ENCODE peak calls at places on chromosomes 2 and 18, in seven cellular contexts. One of them, this sample, is unnamed.

GRCh38 chr18:22467760-22468553 is 50.2 kb upstream of the CTAGE1 start:
- DNase-seq in gastrocnemius medialis: no peak
- DNase-seq in GM12865: no peak
- DNase-seq in astrocyte of the spinal cord: peak
- DNase-seq in endothelial cell: no peak
- DNase-seq in heart left ventricle: no peak
- DNase-seq in GM10248: no peak
- DNase-seq in this sample: peak

GRCh38 chr2:68839260-68839833 is 31.9 kb downstream of the BMP10 start:
- DNase-seq in gastrocnemius medialis: no peak
- DNase-seq in GM10248: peak
- DNase-seq in heart left ventricle: no peak
- DNase-seq in astrocyte of the spinal cord: no peak
- DNase-seq in GM12865: peak
- DNase-seq in endothelial cell: no peak
- DNase-seq in this sample: peak

GRCh38 chr2:689877-690510 is 12.8 kb upstream of the TMEM18 start:
- DNase-seq in heart left ventricle: no peak
- DNase-seq in gastrocnemius medialis: no peak
- DNase-seq in endothelial cell: no peak
- DNase-seq in GM10248: no peak
- DNase-seq in GM12865: no peak
- DNase-seq in astrocyte of the spinal cord: no peak
- DNase-seq in this sample: no peak

GRCh38 chr18:79637921-79638855 is 41.4 kb upstream of the CTDP1 start:
- DNase-seq in gastrocnemius medialis: no peak
- DNase-seq in GM10248: no peak
- DNase-seq in endothelial cell: no peak
- DNase-seq in GM12865: no peak
- DNase-seq in astrocyte of the spinal cord: no peak
- DNase-seq in heart left ventricle: no peak
- DNase-seq in this sample: no peak

GRCh38 chr18:48921305-48922202 is 29.2 kb downstream of the SMAD7 start:
- DNase-seq in gastrocnemius medialis: no peak
- DNase-seq in GM10248: no peak
- DNase-seq in astrocyte of the spinal cord: no peak
- DNase-seq in GM12865: no peak
- DNase-seq in heart left ventricle: no peak
- DNase-seq in endothelial cell: no peak
- DNase-seq in this sample: no peak

GRCh38 chr2:174711206-174711605 is 53.1 kb downstream of the CHRNA1 start:
- DNase-seq in GM12865: no peak
- DNase-seq in GM10248: no peak
- DNase-seq in gastrocnemius medialis: no peak
- DNase-seq in astrocyte of the spinal cord: peak
- DNase-seq in endothelial cell: no peak
- DNase-seq in heart left ventricle: no peak
- DNase-seq in this sample: peak

GRCh38 chr2:120347387-120348010 is 1.6 kb downstream of the INHBB start:
- DNase-seq in GM10248: no peak
- DNase-seq in heart left ventricle: no peak
- DNase-seq in GM12865: no peak
- DNase-seq in endothelial cell: peak
- DNase-seq in gastrocnemius medialis: no peak
- DNase-seq in astrocyte of the spinal cord: peak
- DNase-seq in this sample: no peak

GRCh38 chr18:23330423-23330822 is 122.7 kb upstream of the RIOK3 start:
- DNase-seq in heart left ventricle: no peak
- DNase-seq in endothelial cell: no peak
- DNase-seq in gastrocnemius medialis: no peak
- DNase-seq in GM10248: peak
- DNase-seq in astrocyte of the spinal cord: no peak
- DNase-seq in GM12865: peak
- DNase-seq in this sample: no peak

GRCh38 chr2:188114014-188114413 is 177.7 kb upstream of the GULP1 start:
- DNase-seq in GM12865: no peak
- DNase-seq in astrocyte of the spinal cord: peak
- DNase-seq in endothelial cell: no peak
- DNase-seq in gastrocnemius medialis: no peak
- DNase-seq in GM10248: no peak
- DNase-seq in heart left ventricle: no peak
- DNase-seq in this sample: peak

GRCh38 chr2:61233581-61233980 is 71.6 kb downstream of the C2orf74 start:
- DNase-seq in endothelial cell: no peak
- DNase-seq in astrocyte of the spinal cord: no peak
- DNase-seq in GM12865: no peak
- DNase-seq in heart left ventricle: no peak
- DNase-seq in GM10248: no peak
- DNase-seq in gastrocnemius medialis: no peak
- DNase-seq in this sample: peak

GRCh38 chr18:63872586-63872985 is 14.9 kb upstream of the SERPINB2 start:
- DNase-seq in heart left ventricle: no peak
- DNase-seq in GM10248: no peak
- DNase-seq in endothelial cell: no peak
- DNase-seq in astrocyte of the spinal cord: no peak
- DNase-seq in gastrocnemius medialis: no peak
- DNase-seq in GM12865: no peak
- DNase-seq in this sample: no peak

GRCh38 chr2:102439065-102439695 is 16.2 kb downstream of the IL18RAP start:
- DNase-seq in endothelial cell: no peak
- DNase-seq in GM10248: no peak
- DNase-seq in astrocyte of the spinal cord: peak
- DNase-seq in GM12865: no peak
- DNase-seq in gastrocnemius medialis: no peak
- DNase-seq in heart left ventricle: no peak
- DNase-seq in this sample: peak

GRCh38 chr18:45889419-45890059 is 64.1 kb downstream of the SIGLEC15 start:
- DNase-seq in GM10248: no peak
- DNase-seq in astrocyte of the spinal cord: no peak
- DNase-seq in heart left ventricle: no peak
- DNase-seq in endothelial cell: no peak
- DNase-seq in GM12865: no peak
- DNase-seq in gastrocnemius medialis: no peak
- DNase-seq in this sample: no peak

GRCh38 chr18:12647773-12648172 is 10.1 kb downstream of the SPIRE1 start:
- DNase-seq in endothelial cell: no peak
- DNase-seq in GM12865: no peak
- DNase-seq in GM10248: no peak
- DNase-seq in astrocyte of the spinal cord: no peak
- DNase-seq in gastrocnemius medialis: no peak
- DNase-seq in heart left ventricle: no peak
- DNase-seq in this sample: no peak

GRCh38 chr2:206011795-206012194 is 74.2 kb downstream of the INO80D start:
- DNase-seq in endothelial cell: no peak
- DNase-seq in heart left ventricle: no peak
- DNase-seq in astrocyte of the spinal cord: no peak
- DNase-seq in GM10248: no peak
- DNase-seq in GM12865: no peak
- DNase-seq in gastrocnemius medialis: no peak
- DNase-seq in this sample: peak

GRCh38 chr18:63312731-63313408 is 6.7 kb downstream of the BCL2 start:
- DNase-seq in GM12865: peak
- DNase-seq in heart left ventricle: no peak
- DNase-seq in gastrocnemius medialis: no peak
- DNase-seq in GM10248: no peak
- DNase-seq in endothelial cell: no peak
- DNase-seq in astrocyte of the spinal cord: no peak
- DNase-seq in this sample: no peak

GRCh38 chr2:9021563-9022211 is 18.2 kb upstream of the MBOAT2 start:
- DNase-seq in endothelial cell: no peak
- DNase-seq in heart left ventricle: no peak
- DNase-seq in GM10248: no peak
- DNase-seq in astrocyte of the spinal cord: no peak
- DNase-seq in gastrocnemius medialis: no peak
- DNase-seq in GM12865: peak
- DNase-seq in this sample: peak

GRCh38 chr2:217402622-217403383 is 542.9 kb upstream of the TNP1 start:
- DNase-seq in GM10248: no peak
- DNase-seq in GM12865: no peak
- DNase-seq in gastrocnemius medialis: no peak
- DNase-seq in endothelial cell: no peak
- DNase-seq in astrocyte of the spinal cord: peak
- DNase-seq in heart left ventricle: no peak
- DNase-seq in this sample: peak

GRCh38 chr2:196453613-196454047 is 185.9 kb upstream of the CCDC150 start:
- DNase-seq in GM10248: peak
- DNase-seq in GM12865: peak
- DNase-seq in gastrocnemius medialis: no peak
- DNase-seq in astrocyte of the spinal cord: peak
- DNase-seq in heart left ventricle: peak
- DNase-seq in endothelial cell: peak
- DNase-seq in this sample: peak
- TF ChIP-seq CTCF in GM10248: peak
- TF ChIP-seq CTCF in GM12865: peak
- TF ChIP-seq CTCF in gastrocnemius medialis: peak
- TF ChIP-seq CTCF in astrocyte of the spinal cord: peak
- TF ChIP-seq CTCF in heart left ventricle: peak
- TF ChIP-seq CTCF in endothelial cell: peak
- TF ChIP-seq CTCF in this sample: peak

DNA sequence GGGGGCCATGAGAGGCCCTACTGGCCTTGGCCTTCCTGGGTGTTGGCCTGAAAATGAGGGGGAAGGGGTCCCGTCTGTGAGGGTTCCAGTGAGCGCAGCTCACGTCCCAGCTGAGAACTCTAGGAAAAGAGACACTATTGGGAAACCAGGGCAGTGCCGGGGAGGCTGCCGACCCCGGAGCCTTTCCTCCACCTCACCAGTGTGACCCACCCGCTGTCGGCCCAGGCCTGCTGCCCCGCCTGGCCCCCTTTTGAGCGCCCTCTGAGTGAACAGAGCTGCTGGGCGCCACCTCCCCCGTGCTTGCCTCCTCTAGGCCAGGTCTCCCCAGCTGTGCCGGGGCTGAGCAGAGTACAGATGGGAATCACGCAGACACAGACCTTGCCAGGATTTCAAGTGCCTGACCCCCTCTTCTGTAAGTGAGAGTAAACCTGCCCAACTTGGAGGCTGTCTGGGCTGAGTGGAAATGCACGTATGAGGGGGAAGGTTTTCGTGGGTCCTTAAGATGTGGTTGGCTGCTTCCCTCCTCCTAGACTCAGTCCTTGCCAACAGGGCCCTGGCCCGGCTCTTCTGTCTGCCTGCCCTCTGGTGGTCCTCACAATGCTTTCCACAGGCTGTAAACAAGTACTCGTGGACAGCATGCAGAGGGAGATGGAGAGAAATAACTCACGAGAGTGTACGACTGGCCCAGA is 17.3 kb upstream of the ARHGEF4 start:
- DNase-seq in astrocyte of the spinal cord: no peak
- DNase-seq in GM12865: no peak
- DNase-seq in endothelial cell: no peak
- DNase-seq in gastrocnemius medialis: no peak
- DNase-seq in heart left ventricle: no peak
- DNase-seq in GM10248: no peak
- DNase-seq in this sample: no peak
- TF ChIP-seq CTCF in astrocyte of the spinal cord: peak
- TF ChIP-seq CTCF in GM12865: no peak
- TF ChIP-seq CTCF in endothelial cell: no peak
- TF ChIP-seq CTCF in gastrocnemius medialis: no peak
- TF ChIP-seq CTCF in heart left ventricle: no peak
- TF ChIP-seq CTCF in GM10248: no peak
- TF ChIP-seq CTCF in this sample: no peak

GRCh38 chr2:223669453-223670225 is 67.5 kb upstream of the SCG2 start:
- DNase-seq in endothelial cell: no peak
- DNase-seq in gastrocnemius medialis: no peak
- DNase-seq in GM10248: no peak
- DNase-seq in heart left ventricle: no peak
- DNase-seq in astrocyte of the spinal cord: peak
- DNase-seq in GM12865: no peak
- DNase-seq in this sample: peak

DNA sequence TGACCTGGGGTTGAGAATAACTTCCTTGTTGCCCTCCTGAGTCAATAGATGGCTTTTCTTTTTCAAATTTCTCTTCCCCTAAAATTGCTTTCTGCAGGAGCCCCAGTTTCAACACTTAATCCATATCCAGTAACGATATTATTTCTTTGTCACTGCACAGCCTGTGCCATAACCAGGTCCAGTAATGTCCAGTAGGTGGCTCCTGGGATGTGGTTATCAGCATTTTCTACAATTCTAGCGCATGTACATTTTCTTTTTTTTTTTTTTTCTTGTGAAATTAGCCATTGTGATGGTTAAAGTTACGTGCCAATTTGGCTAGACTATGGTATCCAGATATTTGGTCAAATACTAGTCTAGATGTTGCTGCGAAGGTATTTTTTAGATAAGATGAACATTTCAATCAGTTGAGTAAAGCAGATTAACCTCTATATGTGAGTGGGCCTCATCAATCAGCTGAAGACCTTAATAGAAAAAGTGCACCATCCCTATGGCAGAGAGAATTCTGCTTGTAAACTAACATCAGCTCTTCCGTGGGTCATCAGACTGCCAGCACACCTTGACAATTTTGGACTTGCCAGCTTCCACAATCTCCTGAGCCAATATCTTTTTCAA is 72.9 kb upstream of the SCG2 start:
- DNase-seq in GM10248: no peak
- DNase-seq in gastrocnemius medialis: no peak
- DNase-seq in GM12865: peak
- DNase-seq in astrocyte of the spinal cord: peak
- DNase-seq in endothelial cell: peak
- DNase-seq in heart left ventricle: no peak
- DNase-seq in this sample: peak
- TF ChIP-seq CTCF in GM10248: peak
- TF ChIP-seq CTCF in gastrocnemius medialis: peak
- TF ChIP-seq CTCF in GM12865: peak
- TF ChIP-seq CTCF in astrocyte of the spinal cord: peak
- TF ChIP-seq CTCF in endothelial cell: peak
- TF ChIP-seq CTCF in heart left ventricle: peak
- TF ChIP-seq CTCF in this sample: peak

DNA sequence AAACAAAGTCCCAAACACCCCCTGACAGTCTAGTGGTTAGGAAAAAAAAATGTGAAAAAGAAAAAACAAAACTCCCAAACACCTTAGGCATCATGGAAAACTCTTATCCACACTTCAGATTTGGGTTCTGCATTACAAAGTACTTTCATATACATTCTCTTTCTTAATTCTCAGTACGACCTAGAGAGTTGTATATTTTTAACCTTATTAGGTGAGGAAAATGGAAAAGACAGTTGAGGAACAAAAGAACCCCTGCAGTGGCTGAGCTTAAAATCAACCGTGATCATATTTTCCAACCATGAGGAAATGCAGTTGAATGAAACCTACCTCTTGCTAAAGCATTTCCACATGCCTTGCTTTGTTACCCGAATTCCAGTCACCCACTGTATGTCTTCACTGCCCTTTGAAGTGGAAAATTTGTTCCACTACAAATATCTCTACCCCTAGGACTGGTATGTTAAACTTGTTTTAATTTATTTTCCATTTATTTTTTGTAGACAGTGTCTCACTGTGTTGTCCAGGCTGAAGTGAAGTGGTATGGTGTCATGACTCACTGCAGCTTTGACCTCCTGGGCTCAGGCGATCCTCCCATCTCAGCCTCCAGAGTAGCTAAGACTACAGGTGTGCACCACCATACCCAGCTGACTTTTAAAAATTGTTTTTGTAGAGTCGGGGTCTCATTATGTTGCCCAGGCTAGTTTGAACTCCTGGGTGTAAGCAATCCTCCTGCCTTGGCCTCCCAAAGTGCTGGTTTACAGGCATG is 56.9 kb upstream of the LPIN2 start:
- DNase-seq in GM10248: no peak
- DNase-seq in astrocyte of the spinal cord: no peak
- DNase-seq in GM12865: no peak
- DNase-seq in endothelial cell: no peak
- DNase-seq in heart left ventricle: no peak
- DNase-seq in gastrocnemius medialis: no peak
- DNase-seq in this sample: no peak
- TF ChIP-seq CTCF in GM10248: no peak
- TF ChIP-seq CTCF in astrocyte of the spinal cord: no peak
- TF ChIP-seq CTCF in GM12865: no peak
- TF ChIP-seq CTCF in endothelial cell: no peak
- TF ChIP-seq CTCF in heart left ventricle: no peak
- TF ChIP-seq CTCF in gastrocnemius medialis: no peak
- TF ChIP-seq CTCF in this sample: no peak

GRCh38 chr18:27750014-27750413 is 426.9 kb downstream of the CDH2 start:
- DNase-seq in astrocyte of the spinal cord: peak
- DNase-seq in GM10248: peak
- DNase-seq in gastrocnemius medialis: no peak
- DNase-seq in GM12865: peak
- DNase-seq in endothelial cell: peak
- DNase-seq in heart left ventricle: peak
- DNase-seq in this sample: peak
- TF ChIP-seq CTCF in astrocyte of the spinal cord: peak
- TF ChIP-seq CTCF in GM10248: peak
- TF ChIP-seq CTCF in gastrocnemius medialis: no peak
- TF ChIP-seq CTCF in GM12865: peak
- TF ChIP-seq CTCF in endothelial cell: peak
- TF ChIP-seq CTCF in heart left ventricle: peak
- TF ChIP-seq CTCF in this sample: peak